ENCODE peak calls at places on chromosomes 11 and 22, in eight cellular contexts. E, J, X, Y, K, U, I and R are unnamed samples.

GRCh38 chr11:15093432-15093831 is 20.0 kb downstream of the CALCB start:
- DNase-seq in J (no peak), E (no peak), I (no peak), K (no peak), Y (no peak), X (no peak), U (no peak), R (no peak)

GRCh38 chr11:73402834-73403185 is 26.6 kb downstream of the RELT start:
- DNase-seq in J (no peak), E (no peak), I (peak; percentile 55), X (no peak), K (no peak), Y (peak; percentile 41), U (no peak), R (no peak)

GRCh38 chr22:29079218-29079901 is 6.5 kb downstream of the KREMEN1 start:
- DNase-seq in J (peak; percentile 35), E (no peak), I (no peak), U (no peak), Y (no peak), K (no peak), X (no peak), R (no peak)

GRCh38 chr11:100957499-100957898 is 172.1 kb downstream of the PGR start:
- DNase-seq in E (no peak), K (no peak), U (no peak), I (no peak), X (no peak), Y (no peak), J (no peak), R (no peak)

GRCh38 chr11:41984023-41984422 is 524.6 kb upstream of the LRRC4C start:
- DNase-seq in J (no peak), U (no peak), I (no peak), Y (no peak), K (no peak), X (no peak), E (no peak), R (no peak)

GRCh38 chr11:10742460-10743208 is 8.4 kb upstream of the CTR9 start:
- DNase-seq in U (no peak), X (no peak), I (peak; percentile 45), E (no peak), J (peak; percentile 21), Y (peak; percentile 56), K (no peak), R (no peak)

GRCh38 chr11:111606986-111607385 is 4.7 kb downstream of the SIK2 start:
- DNase-seq in K (no peak), Y (no peak), J (no peak), X (no peak), I (peak; percentile 68), E (no peak), U (no peak), R (no peak)

GRCh38 chr11:16604784-16605439 is 133.5 kb upstream of the C11orf58 start:
- DNase-seq in X (no peak), E (peak; percentile 55), K (no peak), U (peak; percentile 80), I (no peak), J (no peak), Y (no peak), R (no peak)

GRCh38 chr11:44506375-44507016 is 59.0 kb upstream of the CD82 start:
- DNase-seq in I (no peak), U (no peak), E (no peak), K (no peak), X (no peak), Y (no peak), J (no peak), R (no peak)

GRCh38 chr11:32852142-32852541 is 22.4 kb downstream of the PRRG4 start:
- DNase-seq in I (peak; percentile 63), X (no peak), U (no peak), K (no peak), Y (no peak), E (no peak), J (no peak), R (no peak)

GRCh38 chr11:83057721-83058120 is 14.0 kb downstream of the RAB30 start:
- DNase-seq in X (no peak), U (no peak), E (no peak), K (no peak), Y (no peak), J (no peak), I (no peak), R (no peak)

GRCh38 chr11:65692367-65692766 is 19.7 kb upstream of the KAT5 start:
- DNase-seq in Y (no peak), I (no peak), X (no peak), J (no peak), U (no peak), K (no peak), E (no peak), R (no peak)

GRCh38 chr11:72114570-72114969 is 2.1 kb upstream of the ANAPC15 start:
- DNase-seq in J (no peak), K (no peak), E (no peak), U (no peak), X (no peak), I (no peak), Y (no peak), R (no peak)

GRCh38 chr11:43942651-43943356 is 367 bp downstream of the C11orf96 start:
- DNase-seq in E (peak; percentile 22), Y (no peak), U (peak; percentile 56), K (no peak), X (no peak), I (peak; percentile 64), J (no peak), R (no peak)

GRCh38 chr11:64676253-64676615 is 46.8 kb downstream of the NRXN2 start:
- DNase-seq in Y (no peak), E (no peak), X (no peak), K (no peak), I (no peak), U (no peak), J (no peak), R (no peak)

GRCh38 chr11:38952698-38953097 is 2354.7 kb upstream of the RAG2 start:
- DNase-seq in E (no peak), Y (no peak), K (no peak), J (no peak), U (no peak), I (no peak), X (no peak), R (no peak)

GRCh38 chr22:39090426-39091064 is 6.5 kb upstream of the APOBEC3H start:
- DNase-seq in I (no peak), U (peak; percentile 47), E (no peak), Y (peak; percentile 95), J (no peak), K (no peak), X (peak; percentile 86), R (no peak)

GRCh38 chr11:70583781-70584218 is 185.5 kb downstream of the CTTN start:
- DNase-seq in X (no peak), I (no peak), J (no peak), Y (no peak), K (no peak), E (no peak), U (peak; percentile 8), R (no peak)

GRCh38 chr11:134529212-134530096 is 117.4 kb upstream of the B3GAT1 start:
- DNase-seq in I (no peak), Y (no peak), J (no peak), K (no peak), X (no peak), E (no peak), U (no peak), R (no peak)

GRCh38 chr22:43993072-43993760 is 30.9 kb upstream of the PARVB start:
- DNase-seq in J (peak; percentile 24), Y (peak; percentile 70), I (peak; percentile 78), E (peak; percentile 72), X (no peak), K (no peak), U (peak; percentile 73), R (no peak)

GRCh38 chr11:132886335-132886734 is 646.0 kb downstream of the OPCML start:
- DNase-seq in I (peak; percentile 35), Y (no peak), E (no peak), J (no peak), U (no peak), K (no peak), X (no peak), R (no peak)

GRCh38 chr11:126176853-126177470 is 34.5 kb downstream of the RPUSD4 start:
- DNase-seq in U (peak; percentile 19), I (no peak), J (no peak), Y (no peak), E (no peak), K (no peak), X (no peak), R (no peak)

GRCh38 chr11:67264886-67265632 is 1.2 kb upstream of the GRK2 start:
- DNase-seq in J (no peak), X (no peak), E (no peak), K (no peak), I (no peak), U (no peak), Y (no peak), R (no peak)

GRCh38 chr22:49300241-49300640 is 527.4 kb downstream of the BRD1 start:
- DNase-seq in E (no peak), J (no peak), K (no peak), Y (no peak), U (no peak), I (no peak), X (no peak), R (no peak)

GRCh38 chr22:37145415-37146385 is 4.0 kb downstream of the IL2RB start:
- DNase-seq in K (no peak), X (no peak), J (no peak), I (no peak), E (no peak), U (no peak), Y (no peak), R (no peak)

GRCh38 chr11:117217141-117217609 is 14.7 kb downstream of the PCSK7 start:
- DNase-seq in Y (no peak), U (no peak), I (peak; percentile 51), E (no peak), K (no peak), J (no peak), X (no peak), R (no peak)

GRCh38 chr22:48572951-48573350 is 1254.7 kb downstream of the BRD1 start:
- DNase-seq in K (no peak), I (no peak), X (no peak), J (no peak), Y (no peak), E (no peak), U (peak; percentile 3), R (no peak)

GRCh38 chr11:119206512-119207299 is 567 bp downstream of the CBL start:
- DNase-seq in U (peak; percentile 65), J (no peak), Y (peak; percentile 65), I (peak; percentile 21), K (no peak), X (peak; percentile 36), E (peak; percentile 60), R (no peak)